ENCODE peak calls at places on chromosomes 1 and 21, in four cellular contexts. S, Z, O and L are unnamed samples.

GRCh38 chr1:209674957-209675566 is at the start of gene G0S2:
- DNase-seq in S (peak), Z (peak), O (peak), L (peak)

GRCh38 chr1:224175615-224176014 is 7.4 kb upstream of the DEGS1 start:
- DNase-seq in S (no peak), Z (no peak), O (no peak), L (no peak)

GRCh38 chr21:15604424-15604823 is 125.4 kb upstream of the USP25 start:
- DNase-seq in S (no peak), Z (peak), O (no peak), L (peak)

GRCh38 chr1:212683357-212683722 is 16.3 kb downstream of the BATF3 start:
- DNase-seq in S (no peak), Z (no peak), O (no peak), L (no peak)

GRCh38 chr1:2796890-2797740 is 4.4 kb downstream of the TTC34 start:
- DNase-seq in S (no peak), Z (no peak), O (no peak), L (no peak)

GRCh38 chr1:161193561-161194235 is 5.2 kb downstream of the ADAMTS4 start:
- DNase-seq in S (no peak), Z (no peak), O (peak), L (no peak)

GRCh38 chr1:47184090-47184735 is 5.6 kb downstream of the PDZK1IP1 start:
- DNase-seq in S (no peak), Z (no peak), O (no peak), L (no peak)

GRCh38 chr1:228417061-228417460 is 400 bp upstream of the TRIM17 start:
- DNase-seq in S (no peak), Z (no peak), O (no peak), L (no peak)

GRCh38 chr1:86854352-86854751 is 59.6 kb downstream of the SELENOF start:
- DNase-seq in S (no peak), Z (no peak), O (no peak), L (no peak)

GRCh38 chr21:41432567-41433460 is 6.8 kb downstream of the MX1 start:
- DNase-seq in S (peak), Z (no peak), O (no peak), L (no peak)

GRCh38 chr1:199272690-199273089 is 633.9 kb downstream of the PTPRC start:
- DNase-seq in S (no peak), Z (peak), O (no peak), L (peak)

GRCh38 chr1:153977250-153978240 is at the start of gene JTB:
- DNase-seq in S (peak), Z (peak), O (peak), L (peak)

GRCh38 chr1:75472971-75473603 is 137.8 kb downstream of the SLC44A5 start:
- DNase-seq in S (no peak), Z (no peak), O (no peak), L (peak)
- TF ChIP-seq CTCF in S (no peak), Z (no peak), O (no peak), L (no peak)

DNA sequence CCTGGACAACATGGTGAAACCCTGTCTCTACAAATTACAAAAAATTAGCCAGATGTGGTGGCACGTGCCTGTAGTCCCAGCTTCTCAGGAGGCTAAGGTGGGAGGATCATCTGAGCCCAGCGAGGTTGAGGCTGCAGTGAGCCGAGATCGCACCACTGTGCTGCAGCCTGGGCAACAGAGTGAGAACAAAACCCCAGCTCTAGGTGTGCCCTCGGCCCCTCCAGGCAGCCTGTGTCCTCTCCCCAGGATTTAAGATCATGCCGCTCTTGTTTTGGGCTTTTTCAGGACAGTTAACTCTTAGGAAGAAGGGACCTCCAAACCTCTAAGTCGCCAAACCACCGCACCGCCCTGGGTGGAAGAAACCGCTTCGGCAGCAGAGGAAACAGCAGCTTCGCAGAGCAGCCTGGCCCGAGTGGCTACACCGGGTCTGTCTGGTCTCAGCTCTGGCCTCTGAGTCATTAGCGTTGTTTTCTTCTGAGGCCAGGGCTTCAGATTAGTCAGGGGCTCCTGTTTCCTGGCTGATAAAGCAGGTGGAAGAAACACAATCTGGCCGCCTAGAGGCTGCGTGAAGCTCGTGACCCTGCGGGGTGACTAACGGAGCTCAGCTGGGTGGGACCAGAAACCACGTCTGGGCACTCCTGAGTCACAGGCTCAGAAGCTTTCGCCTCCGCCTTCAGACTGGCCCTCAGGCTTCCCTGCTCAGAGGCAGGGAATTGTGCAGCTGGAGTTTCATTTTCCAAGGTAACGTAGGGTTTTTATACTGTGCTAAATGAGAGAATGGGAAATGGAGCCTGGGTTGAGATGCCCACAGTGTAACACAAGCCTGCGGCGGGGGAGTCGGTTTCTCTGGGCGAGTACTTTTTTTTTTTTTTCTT is 44.7 kb downstream of the CHAF1B start:
- DNase-seq in S (peak), Z (peak), O (no peak), L (peak)
- H3K4me3 ChIP-seq in S (peak), Z (peak), O (no peak), L (peak)

GRCh38 chr1:104156804-104157203 is 407.1 kb downstream of the AMY1C start:
- DNase-seq in S (no peak), Z (no peak), O (no peak), L (no peak)
- TF ChIP-seq CTCF in S (no peak), Z (no peak), O (no peak), L (no peak)

GRCh38 chr1:108505766-108506075 is 54.2 kb upstream of the EEIG2 start:
- DNase-seq in S (no peak), Z (no peak), O (no peak), L (no peak)

GRCh38 chr1:108503062-108503740 is 53.1 kb downstream of the NBPF6 start:
- DNase-seq in S (no peak), Z (peak), O (no peak), L (peak)

GRCh38 chr1:108504447-108504846 is 54.3 kb downstream of the NBPF6 start:
- DNase-seq in S (no peak), Z (no peak), O (no peak), L (no peak)

GRCh38 chr1:108502624-108503023 is 52.5 kb downstream of the NBPF6 start:
- DNase-seq in S (no peak), Z (peak), O (no peak), L (peak)

DNA sequence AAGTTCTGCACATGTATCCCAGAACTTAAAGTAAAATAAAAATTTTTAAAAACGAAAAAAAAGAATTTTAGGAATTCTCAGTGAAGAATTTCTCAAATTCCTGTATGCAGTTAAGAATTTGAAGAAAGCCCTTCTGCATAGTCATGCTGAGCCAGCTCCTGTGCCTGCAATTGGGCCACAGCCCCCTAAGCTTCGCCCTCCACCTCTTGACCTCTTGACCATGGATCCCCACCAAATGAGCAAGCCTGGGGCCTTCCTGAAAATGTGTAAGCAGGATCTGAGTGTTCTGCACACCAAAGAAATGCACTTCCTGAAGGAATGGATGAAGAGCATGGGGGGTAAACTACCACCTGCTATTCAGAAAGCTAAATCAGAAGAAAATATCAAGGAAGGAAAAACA is 52.0 kb downstream of the NBPF6 start:
- DNase-seq in S (no peak), Z (no peak), O (no peak), L (no peak)
- H3K4me3 ChIP-seq in S (no peak), Z (no peak), O (no peak), L (no peak)